ENCODE peak calls at places on chromosomes 16 and 17, in six cellular contexts. K is HFF-Myc, Z is mammary epithelial cell, B is heart right ventricle, X is AG09309, I is lung. U is an unnamed sample.

GRCh38 chr17:29250666-29251065 is 4.0 kb downstream of the CRYBA1 start:
- DNase-seq in K (no peak), Z (no peak), B (no peak), X (no peak), I (no peak), U (no peak)

GRCh38 chr17:61201211-61201610 is 198.4 kb upstream of the TBX2 start:
- DNase-seq in K (peak), Z (peak), B (no peak), X (peak), I (no peak), U (peak)

GRCh38 chr16:55435387-55435786 is 43.6 kb upstream of the MMP2 start:
- DNase-seq in K (no peak), Z (no peak), B (no peak), X (no peak), I (no peak), U (no peak)

GRCh38 chr16:17389392-17389791 is 81.4 kb downstream of the XYLT1 start:
- DNase-seq in K (no peak), Z (peak), B (no peak), X (peak), I (no peak), U (no peak)

GRCh38 chr16:65634291-65634690 is 512.4 kb upstream of the CDH11 start:
- DNase-seq in K (no peak), Z (peak), B (no peak), X (no peak), I (no peak), U (no peak)

GRCh38 chr16:89624775-89625761 is 11.6 kb downstream of the DPEP1 start:
- DNase-seq in K (no peak), Z (no peak), B (no peak), X (no peak), I (no peak), U (no peak)

GRCh38 chr17:15266325-15266950 is 1.3 kb upstream of the PMP22 start:
- DNase-seq in K (no peak), Z (no peak), B (no peak), X (no peak), I (no peak), U (no peak)

GRCh38 chr17:72502940-72503341 is 382.1 kb downstream of the SOX9 start:
- DNase-seq in K (no peak), Z (no peak), B (no peak), X (no peak), I (no peak), U (no peak)

GRCh38 chr17:78789149-78789662 is 7.1 kb upstream of the CYTH1 start:
- DNase-seq in K (no peak), Z (no peak), B (no peak), X (no peak), I (peak), U (no peak)

GRCh38 chr17:39144414-39144813 is 7.0 kb downstream of the PLXDC1 start:
- DNase-seq in K (peak), Z (peak), B (peak), X (no peak), I (peak), U (peak)

GRCh38 chr17:27333410-27333980 is 39.6 kb downstream of the WSB1 start:
- DNase-seq in K (no peak), Z (no peak), B (no peak), X (no peak), I (no peak), U (no peak)

GRCh38 chr17:71922439-71922838 is 198.4 kb upstream of the SOX9 start:
- DNase-seq in K (no peak), Z (peak), B (no peak), X (peak), I (no peak), U (no peak)

GRCh38 chr16:88965826-88966480 is 11.1 kb downstream of the CBFA2T3 start:
- DNase-seq in K (no peak), Z (no peak), B (no peak), X (no peak), I (no peak), U (no peak)

GRCh38 chr17:29968271-29968670 is 26.8 kb downstream of the EFCAB5 start:
- DNase-seq in K (no peak), Z (no peak), B (no peak), X (no peak), I (no peak), U (no peak)

GRCh38 chr17:53516643-53517042 is 306.1 kb upstream of the KIF2B start:
- DNase-seq in K (no peak), Z (peak), B (no peak), X (no peak), I (no peak), U (no peak)

GRCh38 chr17:65346166-65346565 is 209.0 kb downstream of the RGS9 start:
- DNase-seq in K (no peak), Z (no peak), B (no peak), X (no peak), I (no peak), U (no peak)

GRCh38 chr16:592518-593306 is 2.8 kb downstream of the RAB40C start:
- DNase-seq in K (no peak), Z (peak), B (no peak), X (no peak), I (peak), U (no peak)

GRCh38 chr17:61237275-61237674 is 162.4 kb upstream of the TBX2 start:
- DNase-seq in K (no peak), Z (no peak), B (no peak), X (no peak), I (no peak), U (no peak)

GRCh38 chr17:6959700-6960099 is 36.1 kb upstream of the ALOX12 start:
- DNase-seq in K (no peak), Z (no peak), B (no peak), X (no peak), I (no peak), U (no peak)

GRCh38 chr16:3656491-3657468 is 2.3 kb downstream of the DNASE1 start:
- DNase-seq in K (no peak), Z (no peak), B (no peak), X (no peak), I (no peak), U (no peak)

GRCh38 chr16:11796227-11797165 is 562 bp downstream of the ZC3H7A start:
- DNase-seq in K (no peak), Z (peak), B (peak), X (no peak), I (peak), U (no peak)

GRCh38 chr16:19844945-19845641 is 39.6 kb downstream of the GPRC5B start:
- DNase-seq in K (peak), Z (no peak), B (no peak), X (peak), I (no peak), U (peak)

GRCh38 chr17:76032780-76033108 is 5.6 kb upstream of the EVPL start:
- DNase-seq in K (no peak), Z (no peak), B (no peak), X (no peak), I (no peak), U (no peak)

GRCh38 chr17:2962236-2962635 is 101.2 kb downstream of the OR1D5 start:
- DNase-seq in K (no peak), Z (no peak), B (no peak), X (no peak), I (no peak), U (no peak)

GRCh38 chr16:58931436-58931835 is 197.3 kb upstream of the GOT2 start:
- DNase-seq in K (no peak), Z (no peak), B (no peak), X (no peak), I (no peak), U (peak)

GRCh38 chr17:10021239-10021638 is 116.2 kb upstream of the RCVRN start:
- DNase-seq in K (no peak), Z (no peak), B (no peak), X (no peak), I (peak), U (no peak)

GRCh38 chr17:75706042-75706728 is 15.1 kb upstream of the ITGB4 start:
- DNase-seq in K (no peak), Z (no peak), B (no peak), X (no peak), I (no peak), U (no peak)

GRCh38 chr17:78356163-78356713 is 3.6 kb downstream of the SOCS3 start:
- DNase-seq in K (peak), Z (peak), B (no peak), X (no peak), I (no peak), U (peak)

GRCh38 chr17:48294989-48295892 is 134.8 kb downstream of the SKAP1 start:
- DNase-seq in K (peak), Z (no peak), B (no peak), X (no peak), I (no peak), U (no peak)

DNA sequence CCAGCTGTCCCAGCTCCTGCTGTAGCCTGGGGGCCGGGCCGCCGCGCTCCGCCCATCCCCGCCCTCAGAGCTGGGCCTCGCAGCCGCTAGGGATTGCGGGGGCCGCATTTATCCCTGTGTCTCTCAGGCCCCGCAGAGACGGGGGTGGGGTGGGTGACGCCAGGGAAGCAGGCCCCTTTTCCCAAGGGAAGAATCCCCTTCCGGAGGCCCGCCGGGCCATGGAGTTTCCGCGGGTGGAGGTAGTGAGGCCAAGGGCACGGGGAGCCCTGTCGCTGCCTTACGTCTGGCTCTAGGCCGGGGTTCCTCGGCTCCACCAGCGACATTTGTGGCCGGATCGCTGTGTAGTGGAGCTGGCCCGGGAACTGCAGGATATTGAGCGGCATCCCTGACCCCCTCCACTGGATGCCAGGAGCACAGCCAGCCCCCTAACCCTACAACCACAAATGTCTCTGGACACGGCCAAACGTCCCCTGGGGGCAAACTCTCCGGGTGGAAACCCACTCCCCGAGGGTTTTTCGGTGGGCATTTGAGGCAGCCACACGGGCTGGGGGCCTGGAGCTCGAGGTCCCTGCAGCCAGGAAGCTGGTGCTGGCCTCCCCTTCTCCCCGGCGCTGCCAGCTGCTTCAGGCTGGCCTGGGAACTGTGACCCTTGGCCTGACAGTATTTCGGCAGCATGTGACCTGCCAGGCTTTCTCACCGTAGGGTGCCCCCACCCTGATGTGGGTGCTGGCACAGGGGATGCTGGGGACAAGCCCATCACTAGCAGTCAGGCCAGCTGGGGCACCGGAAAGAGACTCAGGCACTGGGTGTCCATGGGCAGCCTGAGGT is 12.0 kb upstream of the CD300A start:
- DNase-seq in K (no peak), Z (peak), B (peak), X (no peak), I (no peak), U (peak)
- H3K4me3 ChIP-seq in K (peak), Z (peak), B (peak), X (peak), I (no peak), U (peak)

GRCh38 chr16:48999508-48999907 is 282.1 kb downstream of the CBLN1 start:
- DNase-seq in K (no peak), Z (no peak), B (no peak), X (no peak), I (no peak), U (no peak)

GRCh38 chr16:49003022-49003421 is 278.6 kb downstream of the CBLN1 start:
- DNase-seq in K (no peak), Z (no peak), B (no peak), X (no peak), I (no peak), U (no peak)

GRCh38 chr16:48999034-48999433 is 282.6 kb downstream of the CBLN1 start:
- DNase-seq in K (no peak), Z (no peak), B (no peak), X (no peak), I (no peak), U (no peak)

GRCh38 chr16:48997946-48998345 is 283.7 kb downstream of the CBLN1 start:
- DNase-seq in K (no peak), Z (no peak), B (no peak), X (no peak), I (no peak), U (no peak)

DNA sequence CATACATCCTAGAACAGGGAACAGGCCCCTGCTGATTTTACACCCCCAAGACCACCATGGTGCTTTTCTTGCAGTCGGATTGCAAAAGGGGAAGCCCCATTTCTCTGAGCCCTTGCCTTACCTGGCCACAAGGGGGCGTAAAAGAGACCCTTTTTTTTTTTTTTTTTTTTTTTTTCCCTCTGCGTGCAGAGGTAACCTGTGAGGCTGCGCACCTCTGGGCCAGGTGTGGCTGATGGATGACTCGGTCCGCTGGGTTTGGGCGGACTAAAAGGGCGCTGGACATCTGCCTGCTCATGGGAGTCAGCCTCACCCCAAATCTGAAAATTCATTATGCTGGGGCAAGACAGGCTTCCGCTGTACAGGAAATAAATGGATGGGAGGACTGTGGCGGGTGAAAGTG is 281.0 kb downstream of the CBLN1 start:
- DNase-seq in K (no peak), Z (peak), B (no peak), X (no peak), I (no peak), U (no peak)
- TF ChIP-seq CTCF in K (peak), Z (peak), B (peak), X (peak), I (no peak), U (peak)

GRCh38 chr17:50532452-50533024 is at the start of gene EPN3:
- DNase-seq in K (no peak), Z (peak), B (no peak), X (no peak), I (no peak), U (no peak)
- H3K4me3 ChIP-seq in K (no peak), Z (peak), B (peak), X (no peak), I (no peak), U (no peak)

GRCh38 chr17:57735707-57736106 is 9.4 kb downstream of the CCDC182 start:
- DNase-seq in K (no peak), Z (peak), B (no peak), X (no peak), I (no peak), U (no peak)

GRCh38 chr17:57737450-57737849 is 7.6 kb downstream of the CCDC182 start:
- DNase-seq in K (no peak), Z (no peak), B (no peak), X (no peak), I (no peak), U (no peak)

GRCh38 chr17:57740225-57740528 is 4.9 kb downstream of the CCDC182 start:
- DNase-seq in K (no peak), Z (no peak), B (no peak), X (no peak), I (no peak), U (no peak)

GRCh38 chr17:57735230-57735629 is 9.9 kb downstream of the CCDC182 start:
- DNase-seq in K (no peak), Z (no peak), B (no peak), X (no peak), I (no peak), U (no peak)

DNA sequence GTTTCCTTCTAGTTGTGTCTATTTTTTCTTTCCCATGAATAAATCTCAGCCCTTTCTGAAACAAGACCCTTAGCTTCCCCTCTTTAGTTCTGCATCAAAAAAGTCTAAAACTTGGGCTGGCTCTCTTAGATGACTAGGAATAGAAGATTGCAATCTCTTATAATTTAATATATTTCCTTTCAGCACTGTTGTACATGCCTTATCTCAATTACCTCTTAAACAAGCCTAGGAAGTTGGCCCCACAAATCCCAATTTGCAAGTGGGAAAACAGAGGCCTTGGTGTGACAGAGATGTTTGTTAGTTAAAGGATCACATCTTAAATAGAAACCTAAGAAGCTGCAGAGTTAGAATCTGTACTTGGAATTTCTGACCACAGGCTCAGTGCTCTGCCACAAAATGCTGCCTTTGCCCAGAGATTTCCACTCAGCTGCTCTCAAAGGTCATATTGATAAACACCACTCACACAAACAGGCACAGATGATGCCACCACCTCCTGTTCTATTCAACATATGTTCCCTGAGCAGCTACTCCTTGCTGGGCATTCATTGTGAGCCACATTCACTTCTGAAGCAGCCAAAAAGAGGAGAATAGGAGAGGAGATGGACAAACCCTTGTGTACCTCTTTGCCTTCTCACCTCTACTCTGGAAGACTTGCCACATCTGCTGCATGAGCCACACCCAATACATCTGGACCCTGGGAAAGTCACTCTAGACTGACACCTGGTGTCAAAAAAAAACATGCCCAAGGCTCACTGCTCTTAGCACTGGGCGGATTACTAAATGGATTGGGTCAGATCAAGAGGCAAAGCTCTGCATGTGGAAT is 5.5 kb downstream of the CCDC182 start:
- DNase-seq in K (peak), Z (peak), B (no peak), X (no peak), I (no peak), U (no peak)
- TF ChIP-seq CTCF in K (peak), Z (peak), B (peak), X (peak), I (no peak), U (peak)

GRCh38 chr16:50467559-50467942 is 80.6 kb upstream of the NKD1 start:
- DNase-seq in K (no peak), Z (no peak), B (no peak), X (no peak), I (no peak), U (no peak)
- H3K4me3 ChIP-seq in K (no peak), Z (no peak), B (peak), X (no peak), I (no peak), U (no peak)

GRCh38 chr16:84751241-84751640 is 51.4 kb downstream of the USP10 start:
- DNase-seq in K (no peak), Z (no peak), B (no peak), X (no peak), I (no peak), U (no peak)

GRCh38 chr16:84746231-84746630 is 46.4 kb downstream of the USP10 start:
- DNase-seq in K (no peak), Z (no peak), B (no peak), X (no peak), I (no peak), U (no peak)

GRCh38 chr16:84746875-84747274 is 47.1 kb downstream of the USP10 start:
- DNase-seq in K (no peak), Z (no peak), B (no peak), X (no peak), I (no peak), U (no peak)

GRCh38 chr16:84749815-84750214 is 50.0 kb downstream of the USP10 start:
- DNase-seq in K (no peak), Z (no peak), B (no peak), X (no peak), I (no peak), U (no peak)

GRCh38 chr16:84749072-84749471 is 49.3 kb downstream of the USP10 start:
- DNase-seq in K (no peak), Z (no peak), B (no peak), X (no peak), I (no peak), U (no peak)
- TF ChIP-seq CTCF in K (no peak), Z (no peak), B (peak), X (no peak), I (no peak), U (peak)

GRCh38 chr16:75219088-75219487 is 300 bp downstream of the CTRB1 start:
- DNase-seq in K (no peak), Z (no peak), B (no peak), X (no peak), I (no peak), U (no peak)

GRCh38 chr16:75216576-75216975 is 2.2 kb upstream of the CTRB1 start:
- DNase-seq in K (no peak), Z (no peak), B (no peak), X (no peak), I (no peak), U (no peak)

GRCh38 chr16:75217389-75217851 is 1.4 kb upstream of the CTRB1 start:
- DNase-seq in K (no peak), Z (no peak), B (no peak), X (no peak), I (no peak), U (no peak)

GRCh38 chr16:75218256-75219076 is at the start of gene CTRB1:
- DNase-seq in K (no peak), Z (no peak), B (no peak), X (no peak), I (no peak), U (no peak)

DNA sequence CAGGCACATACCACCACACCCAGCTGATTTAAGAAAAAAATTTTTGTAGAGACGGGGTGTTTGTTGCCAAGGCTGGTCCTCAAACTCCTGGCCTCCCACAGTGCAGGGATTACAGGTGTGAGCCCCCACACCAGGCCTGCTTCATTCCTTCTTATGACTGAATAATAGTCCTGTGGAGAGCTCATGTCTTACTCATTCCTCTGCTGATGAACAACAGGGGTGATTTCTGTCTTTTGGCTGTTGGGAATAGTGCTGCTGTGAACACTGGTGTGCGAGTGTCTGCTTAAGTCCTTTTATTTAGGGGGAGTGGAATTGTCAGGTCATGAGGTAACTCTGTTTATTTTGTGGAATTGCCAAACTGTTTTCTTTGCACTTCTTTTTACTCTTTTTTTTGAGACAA is 2.7 kb upstream of the CTRB1 start:
- DNase-seq in K (no peak), Z (no peak), B (no peak), X (no peak), I (no peak), U (no peak)
- H3K4me3 ChIP-seq in K (no peak), Z (no peak), B (no peak), X (no peak), I (no peak), U (no peak)

GRCh38 chr17:4017377-4017776 is 53.1 kb upstream of the ATP2A3 start:
- DNase-seq in K (no peak), Z (no peak), B (no peak), X (no peak), I (no peak), U (no peak)
- TF ChIP-seq CTCF in K (no peak), Z (no peak), B (peak), X (no peak), I (no peak), U (peak)